ENCODE peak calls at places on chromosomes 3 and 15, in eight cellular contexts. B is GM23338, G is Peyer's patch, V is left ventricle myocardium inferior, S is right lobe of liver, A is tibial artery, H is heart left ventricle, C is PC-3. X is an unnamed sample.

GRCh38 chr3:45204136-45204535 is 22.0 kb downstream of the TMEM158 start:
- DNase-seq in C (peak; percentile 43), G (no peak), A (no peak), V (no peak), S (no peak), H (no peak), B (no peak), X (no peak)

GRCh38 chr3:15815696-15816095 is 17.9 kb upstream of the ANKRD28 start:
- DNase-seq in S (no peak), C (peak; percentile 84), V (no peak), B (no peak), G (no peak), H (no peak), A (no peak), X (no peak)

GRCh38 chr3:57688291-57688690 is 4.6 kb downstream of the DENND6A start:
- DNase-seq in C (no peak), G (no peak), S (no peak), H (no peak), B (no peak), V (no peak), A (no peak), X (no peak)

GRCh38 chr3:156797368-156797767 is 28.8 kb upstream of the LEKR1 start:
- DNase-seq in S (no peak), V (no peak), A (no peak), H (no peak), C (no peak), G (no peak), B (no peak), X (no peak)

GRCh38 chr3:188421151-188421821 is 267.3 kb downstream of the LPP start:
- DNase-seq in B (no peak), G (no peak), A (no peak), C (peak; percentile 78), S (no peak), H (no peak), V (no peak), X (no peak)

GRCh38 chr3:101890716-101891115 is 41.4 kb downstream of the NFKBIZ start:
- DNase-seq in C (peak; percentile 52), V (no peak), H (no peak), B (no peak), S (no peak), A (no peak), G (no peak), X (no peak)

GRCh38 chr15:87736401-87736800 is 520.1 kb downstream of the NTRK3 start:
- DNase-seq in H (no peak), B (no peak), A (no peak), G (no peak), V (no peak), C (no peak), S (no peak), X (no peak)

GRCh38 chr3:4821331-4821730 is 157.9 kb upstream of the BHLHE40 start:
- DNase-seq in B (no peak), C (peak; percentile 49), A (no peak), S (no peak), G (no peak), H (no peak), V (no peak), X (no peak)

GRCh38 chr3:86695752-86696151 is 295.2 kb downstream of the VGLL3 start:
- DNase-seq in A (no peak), C (no peak), G (no peak), V (no peak), S (no peak), H (no peak), B (peak; percentile 40), X (no peak)

GRCh38 chr15:75693501-75694240 is 19.0 kb downstream of the CSPG4 start:
- DNase-seq in S (no peak), B (no peak), A (no peak), H (peak; percentile 37), V (no peak), C (no peak), G (no peak), X (peak; percentile 59)

GRCh38 chr15:99578809-99579208 is 13.0 kb downstream of the MEF2A start:
- DNase-seq in A (no peak), B (peak; percentile 50), S (no peak), G (no peak), V (no peak), C (no peak), H (no peak), X (no peak)

GRCh38 chr15:40108061-40108854 is 421 bp downstream of the BMF start:
- DNase-seq in S (peak; percentile 70), G (no peak), A (peak; percentile 79), H (peak; percentile 66), V (peak; percentile 72), B (peak; percentile 53), C (peak; percentile 32), X (peak; percentile 92)

GRCh38 chr15:65376767-65377104 is 1.1 kb downstream of the IGDCC3 start:
- DNase-seq in A (no peak), G (no peak), S (no peak), H (no peak), V (no peak), C (no peak), B (peak; percentile 63), X (no peak)

GRCh38 chr15:65374831-65375401 is 2.9 kb downstream of the IGDCC3 start:
- DNase-seq in A (no peak), G (no peak), H (no peak), B (no peak), V (no peak), C (no peak), S (no peak), X (no peak)

GRCh38 chr15:65377105-65377975 is 462 bp downstream of the IGDCC3 start:
- DNase-seq in G (no peak), A (no peak), V (no peak), H (no peak), S (no peak), B (peak; percentile 81), C (no peak), X (no peak)

GRCh38 chr15:65374334-65374733 is 3.5 kb downstream of the IGDCC3 start:
- DNase-seq in S (no peak), C (no peak), V (no peak), H (no peak), A (no peak), G (no peak), B (no peak), X (no peak)

DNA sequence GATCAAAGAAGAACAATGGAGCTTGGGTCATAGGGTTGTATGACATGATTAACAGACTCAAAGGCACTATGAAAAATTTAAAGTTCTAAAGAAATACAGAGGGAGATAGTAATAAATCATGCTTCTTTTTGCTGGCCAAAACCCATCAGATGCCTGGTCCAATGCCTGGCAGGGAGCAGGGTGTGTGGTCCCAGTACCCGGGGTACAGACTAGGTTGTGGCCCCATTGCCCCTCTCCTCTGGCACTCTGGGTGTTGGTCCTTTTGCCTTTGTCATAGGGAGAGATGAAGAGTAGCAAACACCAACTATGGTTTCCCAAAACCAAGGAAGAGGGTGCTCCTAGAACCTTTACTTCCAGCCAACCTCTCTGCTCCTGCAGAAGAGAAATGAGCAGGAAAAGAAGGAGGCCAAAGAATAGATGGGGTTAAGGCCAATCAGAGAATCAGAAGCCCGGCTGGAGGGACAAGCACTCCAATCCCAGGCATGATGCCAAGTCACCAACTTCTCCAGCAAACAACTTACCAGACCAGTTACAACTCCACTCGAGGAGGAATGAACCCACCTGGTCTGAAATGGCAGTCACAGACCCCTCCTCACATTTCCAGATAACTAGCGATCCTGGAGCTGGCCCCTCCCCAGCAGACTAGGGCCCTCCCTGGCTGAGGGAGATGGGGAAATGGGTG is 1.8 kb downstream of the IGDCC3 start:
- DNase-seq in A (no peak), G (no peak), C (no peak), H (no peak), S (peak; percentile 3), B (no peak), V (no peak), X (no peak)
- H3K4me1 ChIP-seq in A (no peaks in the 10 kb centered on the region), G (no peaks in the 10 kb centered on the region), C (no peaks in the 10 kb centered on the region), H (peaks cover 8% of the 10 kb centered on the region), S (peaks cover 10% of the 10 kb centered on the region), B (peaks cover 26% of the 10 kb centered on the region), V (peaks cover 24% of the 10 kb centered on the region), X (peaks cover 6% of the 10 kb centered on the region)

GRCh38 chr3:190014940-190015339 is 105.8 kb downstream of the P3H2 start:
- DNase-seq in B (no peak), C (no peak), G (no peak), A (no peak), S (no peak), H (no peak), V (no peak), X (no peak)

GRCh38 chr3:190017575-190018288 is 103.0 kb downstream of the P3H2 start:
- DNase-seq in C (peak; percentile 90), V (no peak), A (no peak), G (no peak), B (peak; percentile 38), H (no peak), S (no peak), X (no peak)

GRCh38 chr3:190018460-190018859 is 102.2 kb downstream of the P3H2 start:
- DNase-seq in B (no peak), S (no peak), V (no peak), G (no peak), H (no peak), C (no peak), A (no peak), X (no peak)

GRCh38 chr3:190019020-190019419 is 101.7 kb downstream of the P3H2 start:
- DNase-seq in B (no peak), S (no peak), G (no peak), H (no peak), C (no peak), V (no peak), A (no peak), X (no peak)

GRCh38 chr3:190016966-190017365 is 103.7 kb downstream of the P3H2 start:
- DNase-seq in S (no peak), A (no peak), G (no peak), B (no peak), H (no peak), C (no peak), V (no peak), X (no peak)
- H3K4me1 ChIP-seq in S (no peaks in the 10 kb centered on the region), A (no peaks in the 10 kb centered on the region), G (no peaks in the 10 kb centered on the region), B (peaks cover 53% of the 10 kb centered on the region), H (no peaks in the 10 kb centered on the region), C (peaks cover 35% of the 10 kb centered on the region), V (peaks cover 5% of the 10 kb centered on the region), X (no peaks in the 10 kb centered on the region)

DNA sequence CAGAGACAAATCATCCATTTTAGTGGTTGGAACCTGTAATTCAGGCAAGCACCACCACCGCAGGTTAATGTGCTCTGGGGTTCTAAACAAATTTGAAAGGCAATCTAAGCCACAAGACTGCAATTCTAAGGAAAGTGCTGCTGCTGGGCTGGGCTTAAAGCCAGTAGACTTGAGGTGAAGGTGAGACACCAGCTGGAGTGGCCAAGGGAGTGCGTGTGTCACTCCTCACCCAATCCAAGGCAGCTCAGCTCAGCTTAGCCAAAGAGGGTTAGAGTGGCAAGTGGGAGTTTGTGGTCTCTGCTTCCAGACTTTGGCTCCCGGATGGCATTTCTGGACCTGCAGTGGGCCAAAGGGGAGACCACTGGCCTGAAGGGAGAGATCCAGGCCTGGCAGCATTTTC is 1655.6 kb downstream of the SI start:
- DNase-seq in G (no peak), S (no peak), V (no peak), H (no peak), B (no peak), A (no peak), C (no peak), X (no peak)
- H3K4me1 ChIP-seq in G (no peaks in the 10 kb centered on the region), S (no peaks in the 10 kb centered on the region), V (no peaks in the 10 kb centered on the region), H (no peaks in the 10 kb centered on the region), B (no peaks in the 10 kb centered on the region), A (no peaks in the 10 kb centered on the region), C (no peaks in the 10 kb centered on the region), X (no peaks in the 10 kb centered on the region)

GRCh38 chr3:134054231-134054630 is 24.5 kb upstream of the SLCO2A1 start:
- DNase-seq in V (no peak), H (no peak), C (no peak), A (peak; percentile 51), G (peak; percentile 29), S (no peak), B (no peak), X (no peak)
- H3K4me1 ChIP-seq in V (no peaks in the 10 kb centered on the region), H (no peaks in the 10 kb centered on the region), C (no peaks in the 10 kb centered on the region), A (no peaks in the 10 kb centered on the region), G (no peaks in the 10 kb centered on the region), S (no peaks in the 10 kb centered on the region), B (no peaks in the 10 kb centered on the region), X (peaks cover 8% of the 10 kb centered on the region)

X was measured in right cardiac atrium.